ENCODE peak calls at places on chromosomes 12 and 14, in ten cellular contexts. B, M, A, Q, F, J, T, U, N and O are unnamed samples.

GRCh38 chr12:83700858-83701257 is 1014.2 kb downstream of the TMTC2 start:
- DNase-seq in B (no peak), M (no peak), A (peak; percentile 10), Q (no peak), F (peak; percentile 52), J (no peak), T (no peak), U (no peak), N (no peak), O (no peak)

GRCh38 chr14:97975960-97976359 is 1178.8 kb downstream of the VRK1 start:
- DNase-seq in B (no peak), M (no peak), A (no peak), Q (no peak), F (no peak), J (peak; percentile 50), T (no peak), U (no peak), N (no peak), O (no peak)

GRCh38 chr12:121251838-121252237 is 41.9 kb downstream of the P2RX4 start:
- DNase-seq in B (no peak), M (no peak), A (no peak), Q (no peak), F (no peak), J (no peak), T (no peak), U (no peak), N (no peak), O (no peak)

GRCh38 chr12:5487971-5488955 is 56.4 kb downstream of the NTF3 start:
- DNase-seq in B (no peak), M (no peak), A (peak; percentile 31), Q (no peak), F (peak; percentile 57), J (no peak), T (no peak), U (no peak), N (no peak), O (no peak)

GRCh38 chr12:117093918-117094630 is 5.1 kb downstream of the TESC start:
- DNase-seq in B (no peak), M (no peak), A (no peak), Q (peak; percentile 19), F (no peak), J (no peak), T (no peak), U (no peak), N (no peak), O (no peak)

GRCh38 chr14:91258021-91258618 is 13.6 kb upstream of the GPR68 start:
- DNase-seq in B (peak; percentile 79), M (no peak), A (no peak), Q (no peak), F (peak; percentile 86), J (no peak), T (no peak), U (no peak), N (no peak), O (no peak)

GRCh38 chr14:75392686-75393641 is 34.9 kb upstream of the JDP2 start:
- DNase-seq in B (no peak), M (no peak), A (no peak), Q (no peak), F (no peak), J (no peak), T (no peak), U (no peak), N (no peak), O (no peak)

GRCh38 chr12:116361404-116362223 is 84.1 kb upstream of the MED13L start:
- DNase-seq in B (no peak), M (no peak), A (no peak), Q (no peak), F (no peak), J (no peak), T (no peak), U (no peak), N (no peak), O (no peak)

GRCh38 chr14:91202234-91202974 is 42.1 kb downstream of the GPR68 start:
- DNase-seq in B (peak; percentile 70), M (no peak), A (no peak), Q (peak; percentile 66), F (peak; percentile 49), J (no peak), T (no peak), U (no peak), N (no peak), O (peak; percentile 23)

GRCh38 chr12:92158711-92159534 is 13.3 kb upstream of the BTG1 start:
- DNase-seq in B (no peak), M (no peak), A (no peak), Q (no peak), F (no peak), J (no peak), T (no peak), U (no peak), N (no peak), O (no peak)
- H3K4me1 ChIP-seq in B (no peaks in the 10 kb centered on the region), M (no peaks in the 10 kb centered on the region), A (no peaks in the 10 kb centered on the region), Q (peaks cover 8% of the 10 kb centered on the region), F (no peaks in the 10 kb centered on the region), J (peaks cover 54% of the 10 kb centered on the region), T (peaks cover 49% of the 10 kb centered on the region), U (peaks cover 10% of the 10 kb centered on the region), N (no peaks in the 10 kb centered on the region), O (no peaks in the 10 kb centered on the region)

DNA sequence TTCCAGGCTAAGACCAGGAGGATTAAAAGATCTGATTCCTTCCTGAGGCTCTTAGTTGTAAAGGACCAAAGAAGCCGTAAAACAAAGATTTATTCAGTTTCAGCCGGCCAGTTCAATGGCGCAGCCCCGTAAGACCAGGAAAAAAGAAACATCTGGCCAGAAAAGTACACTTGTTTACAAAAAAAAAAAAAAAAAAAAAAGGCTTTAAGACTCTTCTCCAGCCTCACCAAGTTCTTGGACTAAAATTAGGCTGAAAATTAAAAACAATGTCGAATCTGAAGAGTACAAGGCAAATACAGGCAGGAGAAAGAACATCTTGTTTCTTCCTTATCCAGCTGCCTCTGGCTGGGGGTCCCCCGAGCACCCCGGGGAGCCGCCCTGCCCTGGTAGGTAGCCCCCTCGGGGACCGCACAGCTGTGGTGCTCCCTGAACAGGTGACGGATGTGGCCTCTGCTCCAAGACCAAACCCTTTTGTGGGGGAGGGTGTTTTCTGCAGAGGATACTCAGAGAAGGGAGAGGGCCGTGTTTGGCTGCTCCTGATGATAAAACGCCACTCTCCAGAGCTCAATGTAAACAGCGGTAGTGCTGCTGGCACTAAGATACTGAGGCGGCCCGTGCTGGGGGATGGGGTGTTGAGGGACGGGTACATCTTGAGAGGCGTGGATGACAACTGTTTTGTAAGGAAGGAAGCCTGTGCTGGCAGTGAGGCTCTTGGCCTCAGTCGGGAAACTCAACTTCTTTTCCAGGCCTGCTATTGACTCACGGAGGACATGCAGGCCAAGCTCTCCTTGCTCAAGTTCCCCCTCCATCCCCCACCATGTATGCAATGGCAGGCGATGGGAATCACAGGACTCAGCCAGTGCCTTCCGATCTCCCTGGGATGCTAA is 201.0 kb upstream of the DIO3 start:
- DNase-seq in B (no peak), M (peak; percentile 7), A (no peak), Q (no peak), F (no peak), J (no peak), T (no peak), U (peak; percentile 68), N (no peak), O (no peak)
- H3K4me3 ChIP-seq in B (no peak overlapping the region), M (no peak overlapping the region), A (no peak overlapping the region), Q (no peak overlapping the region), F (no peak overlapping the region), J (no peak overlapping the region), T (no peak overlapping the region), U (no peak overlapping the region), N (no peak overlapping the region), O (no peak overlapping the region)

DNA sequence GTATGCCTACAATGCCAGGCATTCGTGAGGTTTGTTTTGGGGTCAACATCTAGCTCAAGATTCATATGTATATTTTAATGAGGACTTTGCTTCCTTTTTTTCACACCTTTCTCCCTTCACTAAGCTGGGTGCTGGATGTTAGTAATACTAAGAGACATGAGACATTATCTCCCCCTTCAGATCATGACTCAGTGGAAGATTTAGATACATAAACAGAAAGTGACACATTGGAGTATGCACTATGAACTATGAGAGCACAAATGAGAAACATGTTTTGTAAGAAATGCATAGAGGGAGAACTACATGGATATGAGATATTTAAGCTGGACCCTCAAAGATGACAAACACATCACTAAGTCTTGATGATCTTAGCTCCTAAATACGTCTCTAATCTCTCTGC is 286.3 kb downstream of the RPAP3 start:
- DNase-seq in B (no peak), M (no peak), A (peak; percentile 37), Q (no peak), F (peak; percentile 62), J (no peak), T (no peak), U (no peak), N (no peak), O (no peak)
- H3K36me3 ChIP-seq in B (no peaks in the 10 kb centered on the region), M (no peaks in the 10 kb centered on the region), A (no peaks in the 10 kb centered on the region), Q (no peaks in the 10 kb centered on the region), F (no peaks in the 10 kb centered on the region), J (no peaks in the 10 kb centered on the region), T (no peaks in the 10 kb centered on the region), U (no peaks in the 10 kb centered on the region), N (no peaks in the 10 kb centered on the region), O (no peaks in the 10 kb centered on the region)

DNA sequence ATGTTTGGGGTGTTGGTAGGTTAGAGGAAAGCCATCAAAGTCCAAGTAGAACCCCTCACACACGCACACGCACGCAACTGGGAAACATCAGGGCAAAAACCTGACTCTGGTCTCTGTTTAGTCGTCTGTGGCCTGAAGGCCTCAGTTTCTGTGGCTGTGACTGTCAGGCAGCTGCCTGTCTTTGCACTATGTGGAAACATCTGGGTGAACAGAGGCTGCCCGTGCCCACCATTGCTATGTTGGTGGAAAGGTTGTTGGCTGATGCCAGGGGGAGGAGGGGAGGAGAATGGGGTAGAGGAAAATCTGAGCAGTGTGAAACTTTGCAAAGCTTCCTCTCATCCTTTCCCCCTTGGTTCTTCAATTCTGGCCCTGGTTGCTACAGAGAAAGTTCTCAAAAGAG is 7.4 kb downstream of the HOXC10 start:
- DNase-seq in B (no peak), M (no peak), A (no peak), Q (no peak), F (no peak), J (no peak), T (no peak), U (no peak), N (no peak), O (no peak)
- H3K4me1 ChIP-seq in B (peaks cover 23% of the 10 kb centered on the region), M (no peaks in the 10 kb centered on the region), A (peaks cover 71% of the 10 kb centered on the region), Q (peaks cover 38% of the 10 kb centered on the region), F (no peaks in the 10 kb centered on the region), J (peaks cover 42% of the 10 kb centered on the region), T (peaks cover 28% of the 10 kb centered on the region), U (peaks cover 23% of the 10 kb centered on the region), N (peaks cover 11% of the 10 kb centered on the region), O (peaks cover 85% of the 10 kb centered on the region)

DNA sequence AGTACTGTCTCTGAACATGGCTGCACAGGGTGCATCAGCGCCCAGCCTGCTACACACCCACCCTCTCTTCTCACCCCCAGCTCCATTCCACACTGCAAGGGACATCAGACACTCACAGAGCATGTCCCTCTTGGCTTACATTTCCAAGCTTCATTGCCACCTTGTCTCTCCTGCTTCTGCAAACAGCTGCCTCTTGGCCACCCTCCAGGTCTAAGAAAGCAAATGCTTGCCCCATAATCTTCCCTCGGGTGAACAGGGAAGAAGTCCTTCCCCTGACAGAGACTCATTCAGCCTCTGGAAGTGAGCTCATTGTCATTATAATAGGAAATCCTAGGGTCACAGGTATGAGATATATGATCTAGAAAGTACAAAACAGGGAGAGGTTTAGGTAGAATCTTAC is 505.2 kb downstream of the RMST start:
- DNase-seq in B (no peak), M (no peak), A (no peak), Q (no peak), F (no peak), J (no peak), T (no peak), U (no peak), N (no peak), O (no peak)
- H3K4me3 ChIP-seq in B (no peak overlapping the region), M (no peak overlapping the region), A (no peak overlapping the region), Q (no peak overlapping the region), F (no peak overlapping the region), J (no peak overlapping the region), T (no peak overlapping the region), U (no peak overlapping the region), N (no peak overlapping the region), O (no peak overlapping the region)

GRCh38 chr14:68890173-68890931 is 88.8 kb downstream of the ACTN1 start:
- DNase-seq in B (no peak), M (no peak), A (no peak), Q (no peak), F (no peak), J (no peak), T (no peak), U (no peak), N (no peak), O (no peak)
- H3K36me3 ChIP-seq in B (peaks cover 5% of the 10 kb centered on the region), M (peaks cover 39% of the 10 kb centered on the region), A (peaks cover 87% of the 10 kb centered on the region), Q (peaks cover 93% of the 10 kb centered on the region), F (peaks cover 48% of the 10 kb centered on the region), J (peaks cover 16% of the 10 kb centered on the region), T (peaks cover 8% of the 10 kb centered on the region), U (no peaks in the 10 kb centered on the region), N (peaks cover 86% of the 10 kb centered on the region), O (peaks cover 44% of the 10 kb centered on the region)